ENCODE peak calls at places on chromosomes 3 and 15, in four cellular contexts. One of them, this sample, is unnamed.

GRCh38 chr15:70264014-70264492 is 166.3 kb upstream of the TLE3 start:
- DNase-seq in fibroblast of lung: peak
- DNase-seq in PC-9: peak
- DNase-seq in GM12878: no peak
- DNase-seq in this sample: no peak

GRCh38 chr3:177104299-177104992 is 92.8 kb downstream of the TBL1XR1 start:
- DNase-seq in GM12878: no peak
- DNase-seq in PC-9: no peak
- DNase-seq in fibroblast of lung: no peak
- DNase-seq in this sample: no peak

GRCh38 chr15:54280726-54281125 is 302.5 kb downstream of the UNC13C start:
- DNase-seq in GM12878: no peak
- DNase-seq in fibroblast of lung: no peak
- DNase-seq in PC-9: no peak
- DNase-seq in this sample: no peak

GRCh38 chr3:153927107-153927506 is 194.1 kb upstream of the ARHGEF26 start:
- DNase-seq in fibroblast of lung: peak
- DNase-seq in PC-9: no peak
- DNase-seq in GM12878: peak
- DNase-seq in this sample: peak

GRCh38 chr15:27541581-27541980 is 557.5 kb downstream of the OCA2 start:
- DNase-seq in GM12878: no peak
- DNase-seq in fibroblast of lung: no peak
- DNase-seq in PC-9: no peak
- DNase-seq in this sample: no peak

GRCh38 chr3:65210026-65210814 is 522.4 kb upstream of the ADAMTS9 start:
- DNase-seq in PC-9: no peak
- DNase-seq in fibroblast of lung: no peak
- DNase-seq in GM12878: no peak
- DNase-seq in this sample: no peak

GRCh38 chr3:69665026-69665739 is 74.1 kb upstream of the MITF start:
- DNase-seq in PC-9: peak
- DNase-seq in fibroblast of lung: peak
- DNase-seq in GM12878: no peak
- DNase-seq in this sample: peak

GRCh38 chr3:10395196-10395595 is 74.3 kb upstream of the SEC13 start:
- DNase-seq in GM12878: no peak
- DNase-seq in fibroblast of lung: no peak
- DNase-seq in PC-9: no peak
- DNase-seq in this sample: no peak

GRCh38 chr3:40582401-40583027 is 57.8 kb downstream of the ZNF621 start:
- DNase-seq in fibroblast of lung: no peak
- DNase-seq in PC-9: no peak
- DNase-seq in GM12878: no peak
- DNase-seq in this sample: no peak

GRCh38 chr3:80263260-80263659 is 495.5 kb upstream of the ROBO1 start:
- DNase-seq in GM12878: no peak
- DNase-seq in fibroblast of lung: peak
- DNase-seq in PC-9: no peak
- DNase-seq in this sample: no peak

GRCh38 chr3:118075873-118076272 is 958.8 kb downstream of the IGSF11 start:
- DNase-seq in PC-9: no peak
- DNase-seq in GM12878: no peak
- DNase-seq in fibroblast of lung: peak
- DNase-seq in this sample: no peak

GRCh38 chr3:100891033-100891432 is 102.2 kb downstream of the ABI3BP start:
- DNase-seq in PC-9: no peak
- DNase-seq in fibroblast of lung: peak
- DNase-seq in GM12878: no peak
- DNase-seq in this sample: no peak

GRCh38 chr3:160804762-160805161 is 48.7 kb downstream of the PPM1L start:
- DNase-seq in GM12878: no peak
- DNase-seq in fibroblast of lung: no peak
- DNase-seq in PC-9: no peak
- DNase-seq in this sample: no peak

GRCh38 chr3:139427283-139428060 is 38.0 kb upstream of the COPB2 start:
- DNase-seq in fibroblast of lung: peak
- DNase-seq in GM12878: peak
- DNase-seq in PC-9: peak
- DNase-seq in this sample: peak

GRCh38 chr3:195095704-195096036 is 175.3 kb downstream of the XXYLT1 start:
- DNase-seq in GM12878: no peak
- DNase-seq in PC-9: no peak
- DNase-seq in fibroblast of lung: peak
- DNase-seq in this sample: no peak

GRCh38 chr15:60070838-60071493 is 66.9 kb downstream of the FOXB1 start:
- DNase-seq in fibroblast of lung: peak
- DNase-seq in PC-9: peak
- DNase-seq in GM12878: no peak
- DNase-seq in this sample: no peak

GRCh38 chr15:66928784-66929183 is 136.6 kb upstream of the SMAD3 start:
- DNase-seq in PC-9: no peak
- DNase-seq in GM12878: no peak
- DNase-seq in fibroblast of lung: no peak
- DNase-seq in this sample: no peak

GRCh38 chr3:62467936-62468722 is 94.8 kb upstream of the FEZF2 start:
- DNase-seq in PC-9: no peak
- DNase-seq in fibroblast of lung: peak
- DNase-seq in GM12878: no peak
- DNase-seq in this sample: no peak

GRCh38 chr3:12724794-12725193 is 34.3 kb downstream of the TMEM40 start:
- DNase-seq in GM12878: no peak
- DNase-seq in PC-9: no peak
- DNase-seq in fibroblast of lung: no peak
- DNase-seq in this sample: no peak

GRCh38 chr3:24242012-24242698 is 252.5 kb downstream of the THRB start:
- DNase-seq in PC-9: peak
- DNase-seq in GM12878: no peak
- DNase-seq in fibroblast of lung: peak
- DNase-seq in this sample: no peak

GRCh38 chr3:46856576-46857471 is 6.4 kb downstream of the MYL3 start:
- DNase-seq in GM12878: no peak
- DNase-seq in fibroblast of lung: no peak
- DNase-seq in PC-9: no peak
- DNase-seq in this sample: no peak

GRCh38 chr3:42148982-42149432 is 57.9 kb downstream of the TRAK1 start:
- DNase-seq in PC-9: no peak
- DNase-seq in fibroblast of lung: peak
- DNase-seq in GM12878: no peak
- DNase-seq in this sample: peak

GRCh38 chr15:55796321-55796965 is 53.5 kb upstream of the PRTG start:
- DNase-seq in fibroblast of lung: peak
- DNase-seq in GM12878: no peak
- DNase-seq in PC-9: no peak
- DNase-seq in this sample: peak

GRCh38 chr3:35674451-35675109 is 35.3 kb downstream of the ARPP21 start:
- DNase-seq in fibroblast of lung: no peak
- DNase-seq in PC-9: no peak
- DNase-seq in GM12878: no peak
- DNase-seq in this sample: no peak

GRCh38 chr3:50708620-50709019 is 33.9 kb downstream of the DOCK3 start:
- DNase-seq in fibroblast of lung: no peak
- DNase-seq in PC-9: no peak
- DNase-seq in GM12878: no peak
- DNase-seq in this sample: peak

GRCh38 chr3:157082305-157082981 is 77.5 kb downstream of the CCNL1 start:
- DNase-seq in fibroblast of lung: peak
- DNase-seq in GM12878: no peak
- DNase-seq in PC-9: peak
- DNase-seq in this sample: peak

GRCh38 chr3:136835817-136836510 is 17.0 kb downstream of the SLC35G2 start:
- DNase-seq in GM12878: no peak
- DNase-seq in PC-9: no peak
- DNase-seq in fibroblast of lung: peak
- DNase-seq in this sample: no peak

GRCh38 chr3:127254730-127255129 is 33.1 kb downstream of the PRR20G start:
- DNase-seq in PC-9: no peak
- DNase-seq in fibroblast of lung: no peak
- DNase-seq in GM12878: no peak
- DNase-seq in this sample: no peak

GRCh38 chr3:62793961-62794360 is 81.3 kb downstream of the CADPS start:
- DNase-seq in fibroblast of lung: peak
- DNase-seq in GM12878: no peak
- DNase-seq in PC-9: no peak
- DNase-seq in this sample: no peak

GRCh38 chr15:96264801-96265515 is 65.5 kb upstream of the NR2F2 start:
- DNase-seq in GM12878: no peak
- DNase-seq in PC-9: peak
- DNase-seq in fibroblast of lung: peak
- DNase-seq in this sample: peak

GRCh38 chr15:73331501-73331900 is 37.3 kb downstream of the HCN4 start:
- DNase-seq in fibroblast of lung: no peak
- DNase-seq in GM12878: no peak
- DNase-seq in PC-9: no peak
- DNase-seq in this sample: no peak

GRCh38 chr15:91469627-91470567 is 369.8 kb downstream of the SV2B start:
- DNase-seq in GM12878: no peak
- DNase-seq in PC-9: no peak
- DNase-seq in fibroblast of lung: no peak
- DNase-seq in this sample: no peak

GRCh38 chr15:97893988-97894387 is 66.5 kb upstream of the ARRDC4 start:
- DNase-seq in GM12878: no peak
- DNase-seq in PC-9: no peak
- DNase-seq in fibroblast of lung: no peak
- DNase-seq in this sample: no peak

GRCh38 chr3:183202004-183202722 is 39.6 kb upstream of the LAMP3 start:
- DNase-seq in PC-9: peak
- DNase-seq in fibroblast of lung: no peak
- DNase-seq in GM12878: no peak
- DNase-seq in this sample: no peak

GRCh38 chr3:127485396-127486170 is 105.0 kb downstream of the TPRA1 start:
- DNase-seq in PC-9: no peak
- DNase-seq in fibroblast of lung: no peak
- DNase-seq in GM12878: no peak
- DNase-seq in this sample: no peak

GRCh38 chr15:29668120-29668602 is 154.1 kb downstream of the TJP1 start:
- DNase-seq in GM12878: peak
- DNase-seq in fibroblast of lung: peak
- DNase-seq in PC-9: peak
- DNase-seq in this sample: peak

GRCh38 chr15:85128636-85129035 is 147.0 kb downstream of the PDE8A start:
- DNase-seq in PC-9: no peak
- DNase-seq in fibroblast of lung: peak
- DNase-seq in GM12878: no peak
- DNase-seq in this sample: no peak

GRCh38 chr3:27728195-27729087 is 6.3 kb upstream of the EOMES start:
- DNase-seq in GM12878: no peak
- DNase-seq in PC-9: no peak
- DNase-seq in fibroblast of lung: no peak
- DNase-seq in this sample: no peak

GRCh38 chr15:73989001-73989798 is 2.9 kb downstream of the STOML1 start:
- DNase-seq in fibroblast of lung: peak
- DNase-seq in GM12878: no peak
- DNase-seq in PC-9: peak
- DNase-seq in this sample: peak

DNA sequence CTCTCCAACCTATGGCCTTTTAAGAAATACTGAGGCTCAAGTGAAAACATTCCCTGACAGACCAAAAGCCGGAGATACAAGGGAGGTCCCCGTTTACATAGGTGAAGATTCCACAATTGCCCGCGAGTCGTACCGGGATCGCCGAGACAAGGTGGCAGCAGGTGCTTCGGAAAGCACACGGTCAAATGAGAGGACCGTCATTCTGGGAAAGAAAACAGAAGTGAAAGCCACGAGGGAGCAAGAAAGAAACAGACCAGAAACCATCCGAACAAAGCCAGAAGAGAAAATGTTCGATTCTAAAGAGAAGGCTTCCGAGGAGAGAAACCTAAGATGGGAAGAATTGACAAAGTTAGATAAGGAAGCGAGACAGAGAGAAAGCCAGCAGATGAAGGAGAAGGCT is 24.8 kb downstream of the SYNM start:
- DNase-seq in PC-9: no peak
- DNase-seq in fibroblast of lung: no peak
- DNase-seq in GM12878: no peak
- DNase-seq in this sample: no peak
- H3K4me2 ChIP-seq in PC-9: no peak
- H3K4me2 ChIP-seq in fibroblast of lung: no peak
- H3K4me2 ChIP-seq in GM12878: no peak
- H3K4me2 ChIP-seq in this sample: no peak

GRCh38 chr3:114609952-114610351 is 316.1 kb downstream of the TIGIT start:
- DNase-seq in GM12878: no peak
- DNase-seq in PC-9: no peak
- DNase-seq in fibroblast of lung: no peak
- DNase-seq in this sample: no peak
- H3K27ac ChIP-seq in GM12878: no peak
- H3K27ac ChIP-seq in PC-9: no peak
- H3K27ac ChIP-seq in fibroblast of lung: peak
- H3K27ac ChIP-seq in this sample: no peak

GRCh38 chr3:38650248-38650940 is 907 bp upstream of the SCN5A start:
- DNase-seq in GM12878: no peak
- DNase-seq in PC-9: no peak
- DNase-seq in fibroblast of lung: no peak
- DNase-seq in this sample: no peak

GRCh38 chr3:38649500-38650247 is at the start of gene SCN5A:
- DNase-seq in fibroblast of lung: no peak
- DNase-seq in PC-9: no peak
- DNase-seq in GM12878: no peak
- DNase-seq in this sample: peak

GRCh38 chr3:38647217-38647970 is 2.1 kb downstream of the SCN5A start:
- DNase-seq in PC-9: no peak
- DNase-seq in GM12878: no peak
- DNase-seq in fibroblast of lung: no peak
- DNase-seq in this sample: no peak

GRCh38 chr3:38648024-38648658 is 1.3 kb downstream of the SCN5A start:
- DNase-seq in GM12878: no peak
- DNase-seq in PC-9: no peak
- DNase-seq in fibroblast of lung: no peak
- DNase-seq in this sample: no peak

GRCh38 chr3:38648659-38649499 is 608 bp downstream of the SCN5A start:
- DNase-seq in fibroblast of lung: no peak
- DNase-seq in GM12878: no peak
- DNase-seq in PC-9: no peak
- DNase-seq in this sample: no peak
- TF ChIP-seq EZH2 in fibroblast of lung: peak
- TF ChIP-seq EZH2 in GM12878: no peak
- TF ChIP-seq EZH2 in PC-9: no peak
- TF ChIP-seq EZH2 in this sample: peak

DNA sequence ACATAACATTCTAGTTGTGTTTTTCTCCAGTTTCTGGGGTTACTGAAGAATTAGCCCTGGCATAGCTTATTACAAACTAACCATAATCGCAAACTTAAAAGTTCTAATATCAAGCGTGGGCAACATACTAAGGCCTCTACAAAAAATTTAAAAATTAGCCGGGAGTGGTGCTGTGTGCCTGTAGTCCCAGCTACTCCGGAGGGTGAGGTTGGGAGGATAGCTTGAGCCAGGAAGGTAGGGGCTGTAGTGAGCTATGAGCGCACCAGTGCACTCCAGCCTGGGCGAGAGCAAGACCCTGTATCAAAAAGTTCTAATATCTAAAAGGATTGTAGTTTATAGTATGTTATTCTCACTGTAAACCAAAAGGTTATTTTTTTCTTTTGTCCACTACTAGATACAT is 1.1 kb downstream of the OIP5 start:
- DNase-seq in GM12878: no peak
- DNase-seq in fibroblast of lung: no peak
- DNase-seq in PC-9: no peak
- DNase-seq in this sample: no peak
- H3K4me2 ChIP-seq in GM12878: peak
- H3K4me2 ChIP-seq in fibroblast of lung: peak
- H3K4me2 ChIP-seq in PC-9: peak
- H3K4me2 ChIP-seq in this sample: peak